ENCODE peak calls at places on chromosomes 12 and 14, in four cellular contexts. One of them, this sample, is unnamed.

GRCh38 chr14:95993768-95994592 is 45.2 kb upstream of the C14orf132 start:
- DNase-seq in pancreas: peak; percentile 19
- DNase-seq in tibial artery: no peak
- DNase-seq in WERI-Rb-1: peak; percentile 28
- DNase-seq in this sample: peak; percentile 17

GRCh38 chr14:57833304-57833703 is 32.6 kb downstream of the SLC35F4 start:
- DNase-seq in tibial artery: peak; percentile 64
- DNase-seq in pancreas: no peak
- DNase-seq in WERI-Rb-1: no peak
- DNase-seq in this sample: peak; percentile 37

GRCh38 chr12:56634837-56635538 is 4.9 kb upstream of the BAZ2A start:
- DNase-seq in pancreas: peak; percentile 90
- DNase-seq in WERI-Rb-1: peak; percentile 93
- DNase-seq in tibial artery: peak; percentile 67
- DNase-seq in this sample: peak; percentile 82

GRCh38 chr12:106090586-106091411 is 48.0 kb downstream of the NUAK1 start:
- DNase-seq in tibial artery: peak; percentile 81
- DNase-seq in pancreas: no peak
- DNase-seq in WERI-Rb-1: no peak
- DNase-seq in this sample: peak; percentile 80

GRCh38 chr14:74686324-74686723 is 26.6 kb downstream of the AREL1 start:
- DNase-seq in tibial artery: no peak
- DNase-seq in pancreas: no peak
- DNase-seq in WERI-Rb-1: no peak
- DNase-seq in this sample: no peak

GRCh38 chr12:81461163-81461562 is 298.0 kb downstream of the PPFIA2 start:
- DNase-seq in pancreas: no peak
- DNase-seq in tibial artery: no peak
- DNase-seq in WERI-Rb-1: no peak
- DNase-seq in this sample: no peak

GRCh38 chr12:120909633-120910318 is 5.6 kb upstream of the SPPL3 start:
- DNase-seq in pancreas: no peak
- DNase-seq in WERI-Rb-1: no peak
- DNase-seq in tibial artery: no peak
- DNase-seq in this sample: no peak

GRCh38 chr12:101267111-101267510 is 12.8 kb upstream of the UTP20 start:
- DNase-seq in tibial artery: no peak
- DNase-seq in pancreas: no peak
- DNase-seq in WERI-Rb-1: no peak
- DNase-seq in this sample: no peak

GRCh38 chr12:91339106-91339505 is 156.5 kb upstream of the DCN start:
- DNase-seq in tibial artery: no peak
- DNase-seq in pancreas: no peak
- DNase-seq in WERI-Rb-1: no peak
- DNase-seq in this sample: no peak

GRCh38 chr14:32762886-32763285 is 175.8 kb upstream of the NPAS3 start:
- DNase-seq in tibial artery: no peak
- DNase-seq in WERI-Rb-1: no peak
- DNase-seq in pancreas: no peak
- DNase-seq in this sample: no peak

GRCh38 chr12:110896559-110896958 is 23.8 kb downstream of the MYL2 start:
- DNase-seq in pancreas: no peak
- DNase-seq in tibial artery: no peak
- DNase-seq in WERI-Rb-1: no peak
- DNase-seq in this sample: no peak

GRCh38 chr12:4881665-4882064 is 28.0 kb upstream of the KCNA1 start:
- DNase-seq in tibial artery: no peak
- DNase-seq in pancreas: no peak
- DNase-seq in WERI-Rb-1: no peak
- DNase-seq in this sample: no peak

GRCh38 chr12:121946313-121947025 is 28.1 kb downstream of the CFAP251 start:
- DNase-seq in tibial artery: no peak
- DNase-seq in WERI-Rb-1: no peak
- DNase-seq in pancreas: no peak
- DNase-seq in this sample: no peak

GRCh38 chr14:93736378-93737014 is 51.8 kb downstream of the PRIMA1 start:
- DNase-seq in WERI-Rb-1: peak; percentile 26
- DNase-seq in tibial artery: no peak
- DNase-seq in pancreas: no peak
- DNase-seq in this sample: no peak

GRCh38 chr12:40226652-40227051 is 1.9 kb downstream of the LRRK2 start:
- DNase-seq in WERI-Rb-1: no peak
- DNase-seq in pancreas: no peak
- DNase-seq in tibial artery: peak; percentile 76
- DNase-seq in this sample: peak; percentile 75

GRCh38 chr12:79560165-79560889 is 130.4 kb downstream of the PAWR start:
- DNase-seq in WERI-Rb-1: no peak
- DNase-seq in pancreas: no peak
- DNase-seq in tibial artery: no peak
- DNase-seq in this sample: no peak
- H3K27ac ChIP-seq in WERI-Rb-1: no peak overlapping the region
- H3K27ac ChIP-seq in pancreas: peak overlapping the region; percentile 20
- H3K27ac ChIP-seq in tibial artery: peak overlapping the region; percentile 50
- H3K27ac ChIP-seq in this sample: peak overlapping the region; percentile 42

DNA sequence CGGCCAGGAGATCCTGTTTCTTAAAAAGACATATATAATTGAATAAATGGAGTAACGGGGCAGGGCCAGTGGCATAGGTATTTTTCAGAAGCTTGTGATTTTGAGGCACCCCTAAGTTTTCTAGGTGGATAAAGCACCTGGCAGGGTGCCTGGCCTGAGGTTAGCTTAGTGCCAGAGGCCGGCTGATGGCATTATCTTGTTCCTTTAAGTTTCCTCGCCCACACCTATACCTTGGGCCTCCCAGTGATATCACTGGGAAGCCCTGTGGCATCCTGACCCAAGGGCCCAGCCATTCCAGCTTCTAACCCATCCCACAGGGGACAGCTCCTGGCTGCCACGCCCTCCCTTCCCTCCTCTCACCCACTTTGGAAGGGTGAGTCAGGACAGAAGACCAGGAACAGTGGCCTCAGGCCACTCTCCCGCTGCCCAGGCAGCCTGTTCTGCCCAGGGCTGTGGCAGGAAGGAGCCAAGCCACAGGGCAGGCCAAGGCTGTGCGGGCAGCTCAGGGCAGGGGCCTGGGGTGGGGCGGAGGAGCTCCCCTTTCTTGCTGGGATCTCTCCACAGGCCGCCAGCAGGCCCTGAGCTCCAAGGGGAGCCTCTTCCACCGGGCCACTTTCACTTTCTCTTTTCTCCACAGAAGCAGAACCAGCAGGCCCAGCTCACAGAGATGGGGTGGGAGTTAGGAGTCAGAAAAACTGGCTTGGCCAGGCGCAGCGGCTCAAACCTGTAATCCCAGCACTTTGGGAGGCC is 75.1 kb downstream of the IRF2BPL start:
- DNase-seq in tibial artery: peak; percentile 66
- DNase-seq in pancreas: no peak
- DNase-seq in WERI-Rb-1: no peak
- DNase-seq in this sample: peak; percentile 81
- H3K4me3 ChIP-seq in tibial artery: peak overlapping the region; percentile 33
- H3K4me3 ChIP-seq in pancreas: no peak overlapping the region
- H3K4me3 ChIP-seq in WERI-Rb-1: no peak overlapping the region
- H3K4me3 ChIP-seq in this sample: peak overlapping the region; percentile 6

DNA sequence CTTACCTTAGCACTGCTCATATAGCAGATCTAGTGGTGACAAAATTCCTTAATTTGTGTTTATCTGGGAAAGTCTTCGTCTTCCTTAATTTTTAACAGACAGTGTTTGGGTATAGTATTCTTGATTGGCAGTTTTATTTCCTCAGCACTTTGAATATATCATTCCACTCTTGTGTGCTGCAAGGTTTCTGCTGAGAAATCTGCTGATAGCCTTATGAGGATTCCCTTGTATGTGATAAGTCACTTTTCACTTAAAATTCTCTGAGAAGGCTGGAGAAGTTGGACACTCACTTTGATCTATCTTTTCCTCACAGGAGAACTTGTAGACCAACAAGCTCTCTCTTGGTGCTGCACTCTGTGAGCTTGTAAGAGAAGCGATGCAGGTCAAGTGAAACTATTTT is 306.1 kb upstream of the RTL1 start:
- DNase-seq in pancreas: no peak
- DNase-seq in tibial artery: no peak
- DNase-seq in WERI-Rb-1: no peak
- DNase-seq in this sample: no peak
- H3K9me3 ChIP-seq in pancreas: no peaks in the 10 kb centered on the region
- H3K9me3 ChIP-seq in tibial artery: peaks cover 5% of the 10 kb centered on the region
- H3K9me3 ChIP-seq in WERI-Rb-1: peaks cover 9% of the 10 kb centered on the region
- H3K9me3 ChIP-seq in this sample: no peaks in the 10 kb centered on the region

GRCh38 chr12:107731376-107731775 is 29.6 kb downstream of the PRDM4 start:
- DNase-seq in pancreas: no peak
- DNase-seq in WERI-Rb-1: no peak
- DNase-seq in tibial artery: no peak
- DNase-seq in this sample: no peak

GRCh38 chr12:107732365-107732764 is 28.6 kb downstream of the PRDM4 start:
- DNase-seq in WERI-Rb-1: no peak
- DNase-seq in tibial artery: no peak
- DNase-seq in pancreas: no peak
- DNase-seq in this sample: no peak

GRCh38 chr12:107730942-107731341 is 30.0 kb downstream of the PRDM4 start:
- DNase-seq in WERI-Rb-1: no peak
- DNase-seq in tibial artery: no peak
- DNase-seq in pancreas: no peak
- DNase-seq in this sample: no peak

GRCh38 chr12:107734139-107734538 is 26.8 kb downstream of the PRDM4 start:
- DNase-seq in tibial artery: no peak
- DNase-seq in pancreas: no peak
- DNase-seq in WERI-Rb-1: no peak
- DNase-seq in this sample: no peak

GRCh38 chr12:107736914-107737313 is 24.0 kb downstream of the PRDM4 start:
- DNase-seq in tibial artery: no peak
- DNase-seq in WERI-Rb-1: no peak
- DNase-seq in pancreas: no peak
- DNase-seq in this sample: no peak
- H3K27ac ChIP-seq in tibial artery: no peak overlapping the region
- H3K27ac ChIP-seq in WERI-Rb-1: no peak overlapping the region
- H3K27ac ChIP-seq in pancreas: no peak overlapping the region
- H3K27ac ChIP-seq in this sample: no peak overlapping the region

GRCh38 chr14:69616408-69616773 is 5.0 kb downstream of the SUSD6 start:
- DNase-seq in pancreas: no peak
- DNase-seq in tibial artery: no peak
- DNase-seq in WERI-Rb-1: no peak
- DNase-seq in this sample: no peak

GRCh38 chr14:69617796-69618195 is 6.4 kb downstream of the SUSD6 start:
- DNase-seq in WERI-Rb-1: no peak
- DNase-seq in pancreas: no peak
- DNase-seq in tibial artery: no peak
- DNase-seq in this sample: no peak

GRCh38 chr14:69614592-69614991 is 3.2 kb downstream of the SUSD6 start:
- DNase-seq in tibial artery: peak; percentile 81
- DNase-seq in WERI-Rb-1: no peak
- DNase-seq in pancreas: no peak
- DNase-seq in this sample: no peak

GRCh38 chr14:69613312-69614073 is 2.1 kb downstream of the SUSD6 start:
- DNase-seq in pancreas: no peak
- DNase-seq in tibial artery: no peak
- DNase-seq in WERI-Rb-1: no peak
- DNase-seq in this sample: no peak

GRCh38 chr14:69615471-69616407 is 4.3 kb downstream of the SUSD6 start:
- DNase-seq in pancreas: no peak
- DNase-seq in WERI-Rb-1: no peak
- DNase-seq in tibial artery: peak; percentile 65
- DNase-seq in this sample: peak; percentile 84
- H3K4me3 ChIP-seq in pancreas: no peak overlapping the region
- H3K4me3 ChIP-seq in WERI-Rb-1: no peak overlapping the region
- H3K4me3 ChIP-seq in tibial artery: peak overlapping the region; percentile 12
- H3K4me3 ChIP-seq in this sample: no peak overlapping the region

GRCh38 chr14:103448097-103448496 is 62.9 kb downstream of the MARK3 start:
- DNase-seq in WERI-Rb-1: no peak
- DNase-seq in pancreas: no peak
- DNase-seq in tibial artery: no peak
- DNase-seq in this sample: no peak

GRCh38 chr14:103442288-103442687 is 57.1 kb downstream of the MARK3 start:
- DNase-seq in WERI-Rb-1: no peak
- DNase-seq in pancreas: no peak
- DNase-seq in tibial artery: no peak
- DNase-seq in this sample: no peak

GRCh38 chr14:103443106-103443505 is 57.9 kb downstream of the MARK3 start:
- DNase-seq in WERI-Rb-1: no peak
- DNase-seq in pancreas: no peak
- DNase-seq in tibial artery: no peak
- DNase-seq in this sample: no peak

GRCh38 chr14:103444837-103445524 is 59.8 kb downstream of the MARK3 start:
- DNase-seq in pancreas: no peak
- DNase-seq in tibial artery: no peak
- DNase-seq in WERI-Rb-1: no peak
- DNase-seq in this sample: no peak

DNA sequence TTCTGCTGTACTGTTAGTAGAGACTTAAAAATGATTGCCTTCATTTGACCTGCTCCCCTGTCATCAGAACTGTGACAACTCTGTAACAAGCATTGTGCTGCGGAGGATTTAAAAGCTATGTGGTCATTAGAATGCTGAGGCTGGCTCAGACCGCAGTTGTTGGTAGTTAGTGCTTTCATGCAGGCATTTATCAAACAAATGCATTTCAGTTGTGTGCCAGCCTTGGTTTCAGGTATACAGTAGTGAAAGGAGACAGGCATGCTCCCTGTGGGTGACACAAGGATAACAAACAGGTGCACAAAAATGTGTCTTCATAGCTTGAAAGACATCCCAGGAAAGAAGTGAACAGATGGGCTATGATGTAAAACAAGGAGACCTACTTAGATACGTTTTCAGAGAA is 60.6 kb downstream of the MARK3 start:
- DNase-seq in pancreas: no peak
- DNase-seq in WERI-Rb-1: no peak
- DNase-seq in tibial artery: no peak
- DNase-seq in this sample: no peak
- H3K9me3 ChIP-seq in pancreas: no peaks in the 10 kb centered on the region
- H3K9me3 ChIP-seq in WERI-Rb-1: no peaks in the 10 kb centered on the region
- H3K9me3 ChIP-seq in tibial artery: no peaks in the 10 kb centered on the region
- H3K9me3 ChIP-seq in this sample: no peaks in the 10 kb centered on the region

GRCh38 chr12:107512391-107512790 is 173.2 kb upstream of the PWP1 start:
- DNase-seq in pancreas: no peak
- DNase-seq in tibial artery: peak; percentile 47
- DNase-seq in WERI-Rb-1: no peak
- DNase-seq in this sample: no peak

GRCh38 chr12:107513636-107514400 is 171.8 kb upstream of the PWP1 start:
- DNase-seq in pancreas: no peak
- DNase-seq in tibial artery: no peak
- DNase-seq in WERI-Rb-1: peak; percentile 35
- DNase-seq in this sample: no peak

GRCh38 chr12:107513184-107513583 is 172.4 kb upstream of the PWP1 start:
- DNase-seq in WERI-Rb-1: peak; percentile 65
- DNase-seq in tibial artery: no peak
- DNase-seq in pancreas: no peak
- DNase-seq in this sample: no peak

GRCh38 chr12:107514887-107515445 is 170.6 kb upstream of the PWP1 start:
- DNase-seq in WERI-Rb-1: no peak
- DNase-seq in tibial artery: peak; percentile 40
- DNase-seq in pancreas: no peak
- DNase-seq in this sample: no peak

GRCh38 chr12:107515446-107515958 is 170.1 kb upstream of the PWP1 start:
- DNase-seq in pancreas: no peak
- DNase-seq in WERI-Rb-1: no peak
- DNase-seq in tibial artery: peak; percentile 89
- DNase-seq in this sample: no peak
- H3K27ac ChIP-seq in pancreas: no peak overlapping the region
- H3K27ac ChIP-seq in WERI-Rb-1: no peak overlapping the region
- H3K27ac ChIP-seq in tibial artery: no peak overlapping the region
- H3K27ac ChIP-seq in this sample: no peak overlapping the region